ENCODE peak calls at places on chromosomes 11 and 22, in six cellular contexts. R is NCI-H1092, U is AG20443, O is left cardiac atrium, Y is PC-3, F is Kasumi-1. J is an unnamed sample.

GRCh38 chr11:116703421-116703820 is 69.4 kb downstream of the BUD13 start:
- DNase-seq in U (no peak), F (no peak), R (peak), Y (no peak), O (no peak), J (no peak)

GRCh38 chr22:24208012-24208749 is 26.9 kb downstream of the SUSD2 start:
- DNase-seq in O (peak), R (no peak), F (peak), Y (peak), U (peak), J (peak)

GRCh38 chr22:32181043-32181442 is 21.9 kb upstream of the C22orf42 start:
- DNase-seq in O (no peak), F (no peak), R (no peak), Y (no peak), U (no peak), J (no peak)

GRCh38 chr22:25630446-25630845 is 66.0 kb downstream of the GRK3 start:
- DNase-seq in R (no peak), Y (no peak), U (peak), O (no peak), F (no peak), J (no peak)

GRCh38 chr22:35155403-35156025 is 89.6 kb downstream of the ISX start:
- DNase-seq in Y (no peak), R (no peak), U (no peak), F (no peak), O (no peak), J (no peak)

GRCh38 chr22:23124611-23125511 is 16.9 kb downstream of the RSPH14 start:
- DNase-seq in F (no peak), R (no peak), Y (no peak), U (no peak), O (no peak), J (no peak)

GRCh38 chr11:65419773-65420481 is 2.7 kb upstream of the NEAT1 start:
- DNase-seq in R (no peak), Y (peak), F (peak), U (peak), O (peak), J (peak)

GRCh38 chr11:1276061-1276790 is 33.2 kb downstream of the TOLLIP start:
- DNase-seq in U (no peak), F (no peak), Y (no peak), O (peak), R (no peak), J (no peak)

GRCh38 chr11:612201-612960 is 3.4 kb downstream of the IRF7 start:
- DNase-seq in U (peak), F (peak), Y (peak), R (no peak), O (peak), J (peak)

GRCh38 chr11:77409046-77409445 is 64.8 kb downstream of the PAK1 start:
- DNase-seq in F (no peak), O (no peak), R (no peak), U (no peak), Y (no peak), J (no peak)

GRCh38 chr11:66106786-66107599 is 36.9 kb downstream of the PACS1 start:
- DNase-seq in U (peak), Y (peak), F (no peak), O (no peak), R (no peak), J (no peak)

GRCh38 chr11:126414615-126415014 is 59.1 kb downstream of the ST3GAL4 start:
- DNase-seq in Y (peak), O (no peak), F (no peak), R (no peak), U (no peak), J (no peak)

GRCh38 chr22:44889233-44889878 is 120.4 kb downstream of the PHF21B start:
- DNase-seq in Y (no peak), U (no peak), O (no peak), F (no peak), R (no peak), J (no peak)